ENCODE peak calls at places on chromosomes 4 and X, in ten cellular contexts. P is spleen, I is Caco-2, A is ascending aorta, Y is PC-3, S is SK-N-SH, C is fibroblast of lung, G is pancreas, F is lower lobe of right lung, W is OCI-LY7. Q is an unnamed sample.

GRCh38 chrX:102720237-102721168 is at the start of gene GPRASP3:
- DNase-seq in F (peak; percentile 86), Y (no peak), G (peak; percentile 82), C (peak; percentile 82), A (peak; percentile 24), S (peak; percentile 73), P (peak; percentile 93), I (peak; percentile 73), W (no peak), Q (peak; percentile 80)

GRCh38 chrX:83934220-83934619 is 73.3 kb downstream of the CYLC1 start:
- DNase-seq in S (no peak), F (no peak), A (no peak), I (no peak), C (no peak), P (no peak), W (no peak), G (no peak), Y (peak; percentile 42), Q (no peak)

GRCh38 chrX:75603833-75604232 is 81.0 kb upstream of the ZDHHC15 start:
- DNase-seq in W (peak; percentile 43), C (peak; percentile 18), Y (peak; percentile 43), I (no peak), F (no peak), P (no peak), S (peak; percentile 42), A (no peak), G (no peak), Q (no peak)

GRCh38 chr4:41587286-41587685 is 49.3 kb downstream of the LIMCH1 start:
- DNase-seq in C (no peak), P (no peak), A (no peak), G (no peak), W (no peak), S (no peak), F (no peak), Y (no peak), I (no peak), Q (no peak)

GRCh38 chr4:115781528-115782146 is 668.2 kb upstream of the NDST4 start:
- DNase-seq in A (no peak), S (no peak), P (no peak), G (no peak), W (peak; percentile 27), F (peak; percentile 16), Y (no peak), I (no peak), C (no peak), Q (no peak)

GRCh38 chr4:147801820-147802219 is 69.9 kb downstream of the ARHGAP10 start:
- DNase-seq in S (no peak), F (no peak), Y (no peak), P (no peak), W (no peak), A (no peak), I (no peak), C (no peak), G (no peak), Q (no peak)

GRCh38 chr4:6343950-6344408 is 74.3 kb downstream of the WFS1 start:
- DNase-seq in I (peak; percentile 62), G (no peak), F (peak; percentile 18), C (peak; percentile 63), P (peak; percentile 59), S (no peak), W (peak; percentile 30), A (no peak), Y (peak; percentile 85), Q (peak; percentile 45)

GRCh38 chrX:143437439-143437838 is 79.8 kb downstream of the SPANXN3 start:
- DNase-seq in W (peak; percentile 5), S (peak; percentile 6), Y (peak; percentile 60), F (no peak), G (no peak), P (no peak), C (no peak), A (no peak), I (no peak), Q (no peak)

GRCh38 chrX:19874391-19875050 is 12.9 kb downstream of the SH3KBP1 start:
- DNase-seq in I (no peak), A (no peak), G (no peak), F (no peak), C (no peak), P (no peak), Y (no peak), S (no peak), W (no peak), Q (no peak)

GRCh38 chrX:74449322-74449936 is 28.1 kb downstream of the SLC16A2 start:
- DNase-seq in F (no peak), C (no peak), I (no peak), W (no peak), G (no peak), S (no peak), P (no peak), A (no peak), Y (peak; percentile 85), Q (no peak)

GRCh38 chr4:184593461-184593860 is 55.8 kb downstream of the CASP3 start:
- DNase-seq in P (no peak), F (no peak), I (no peak), C (no peak), G (no peak), A (no peak), S (no peak), Y (no peak), W (no peak), Q (no peak)

DNA sequence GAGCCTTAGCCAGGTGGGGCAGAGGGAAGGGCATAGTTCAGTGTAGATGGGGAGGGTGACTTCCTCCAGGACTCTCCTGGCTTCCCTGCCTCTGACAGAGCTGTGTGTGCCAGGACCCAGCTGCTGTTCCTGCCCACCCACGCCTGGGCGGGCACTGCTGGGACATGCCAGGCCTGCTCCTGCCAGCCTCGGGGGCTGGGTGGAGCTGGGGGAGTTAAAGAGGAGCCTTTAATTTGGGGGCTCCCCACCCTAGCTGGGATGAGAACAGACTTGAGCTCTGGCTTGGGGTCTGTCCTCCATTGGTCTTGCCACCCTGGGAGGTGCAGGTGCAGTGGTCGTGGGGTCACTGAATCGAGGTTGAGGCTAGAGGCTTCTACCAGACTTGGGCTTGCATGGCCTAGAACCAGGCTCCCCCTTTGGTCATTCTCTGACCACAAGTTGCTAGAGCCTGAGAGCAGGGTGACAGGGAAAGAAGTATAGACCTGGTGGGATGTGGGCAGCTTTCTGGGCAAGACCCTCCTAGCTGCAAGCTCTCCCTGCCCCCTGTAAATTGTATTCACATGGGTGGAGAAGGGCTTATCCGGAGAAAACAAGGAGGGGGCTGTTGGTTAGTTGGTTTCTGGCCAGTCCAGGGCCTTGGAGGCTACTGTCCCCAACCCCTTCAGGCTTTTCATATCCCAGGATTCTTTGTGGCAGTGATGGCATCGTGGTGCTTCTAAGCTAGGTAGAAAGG is 5.7 kb downstream of the EFNB1 start:
- DNase-seq in S (no peak), Y (no peak), C (no peak), W (no peak), G (peak; percentile 4), F (no peak), A (no peak), I (no peak), P (no peak), Q (peak; percentile 52)
- H3K4me1 ChIP-seq in S (peaks cover 10% of the 10 kb centered on the region), Y (peaks cover 23% of the 10 kb centered on the region), C (no peaks in the 10 kb centered on the region), W (peaks cover 4% of the 10 kb centered on the region), G (no peaks in the 10 kb centered on the region), F (no peaks in the 10 kb centered on the region), A (no peaks in the 10 kb centered on the region), I (no peaks in the 10 kb centered on the region), P (peaks cover 43% of the 10 kb centered on the region), Q (no peaks in the 10 kb centered on the region)

DNA sequence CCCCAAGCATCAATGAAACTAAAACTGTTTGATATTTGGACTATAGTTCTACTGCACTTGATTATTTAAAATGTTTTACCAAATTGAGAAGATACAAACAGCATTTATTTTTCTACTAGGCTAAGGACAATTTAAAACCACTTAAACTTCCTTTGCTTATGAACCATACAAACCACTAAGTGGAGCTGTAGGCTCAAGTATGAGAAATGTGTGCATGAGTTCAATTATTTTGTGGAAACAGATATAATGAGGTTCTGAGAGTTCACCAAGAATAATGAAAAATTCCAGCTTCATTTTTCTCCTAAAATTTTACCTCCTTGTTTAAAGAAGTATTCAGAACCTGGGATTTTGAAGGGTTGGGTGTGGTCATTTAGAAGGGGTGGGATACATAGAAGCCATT is 63.1 kb downstream of the SERPINA7 start:
- DNase-seq in G (no peak), S (no peak), P (no peak), A (no peak), Y (peak; percentile 50), W (no peak), C (peak; percentile 21), I (no peak), F (no peak), Q (no peak)
- TF ChIP-seq CTCF in G (no peak), S (peak; percentile 41), P (no peak), A (no peak), Y (peak; percentile 65), W (peak; percentile 33), C (no peak), I (peak; percentile 0), F (no peak), Q (peak; percentile 49)

DNA sequence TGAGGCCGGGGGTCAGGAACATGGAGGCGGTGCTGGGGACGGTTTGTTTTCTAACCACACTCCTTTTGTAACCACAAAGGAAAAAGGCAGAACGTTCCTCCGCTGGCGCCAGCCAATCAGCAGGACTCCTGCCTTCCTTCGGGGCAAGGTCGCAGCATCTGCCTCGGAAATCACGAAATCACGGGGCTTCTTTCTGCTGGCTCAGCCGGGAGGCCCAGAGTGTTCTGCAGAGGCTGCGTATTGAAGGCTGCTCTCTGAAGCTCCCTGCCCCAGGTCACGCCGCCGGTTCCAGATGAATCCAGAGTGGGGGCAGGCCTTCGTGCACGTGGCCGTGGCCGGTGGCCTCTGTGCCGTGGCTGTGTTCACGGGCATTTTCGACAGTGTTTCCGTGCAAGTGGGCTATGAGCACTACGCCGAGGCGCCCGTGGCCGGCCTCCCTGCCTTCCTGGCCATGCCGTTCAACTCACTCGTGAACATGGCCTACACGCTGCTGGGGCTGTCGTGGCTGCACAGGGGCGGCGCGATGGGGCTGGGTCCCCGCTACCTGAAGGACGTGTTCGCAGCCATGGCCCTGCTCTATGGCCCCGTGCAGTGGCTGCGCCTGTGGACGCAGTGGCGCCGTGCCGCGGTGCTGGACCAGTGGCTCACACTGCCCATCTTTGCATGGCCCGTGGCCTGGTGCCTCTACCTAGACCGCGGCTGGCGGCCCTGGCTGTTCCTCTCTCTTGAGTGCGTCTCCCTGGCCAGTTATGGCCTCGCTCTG is 9.4 kb downstream of the TMEM187 start:
- DNase-seq in I (no peak), Y (no peak), A (no peak), C (no peak), S (no peak), W (no peak), P (peak; percentile 89), F (peak; percentile 73), G (peak; percentile 50), Q (no peak)
- H3K4me1 ChIP-seq in I (no peaks in the 10 kb centered on the region), Y (no peaks in the 10 kb centered on the region), A (no peaks in the 10 kb centered on the region), C (no peaks in the 10 kb centered on the region), S (peaks cover 3% of the 10 kb centered on the region), W (peaks cover 11% of the 10 kb centered on the region), P (peaks cover 62% of the 10 kb centered on the region), F (peaks cover 13% of the 10 kb centered on the region), G (no peaks in the 10 kb centered on the region), Q (no peaks in the 10 kb centered on the region)

DNA sequence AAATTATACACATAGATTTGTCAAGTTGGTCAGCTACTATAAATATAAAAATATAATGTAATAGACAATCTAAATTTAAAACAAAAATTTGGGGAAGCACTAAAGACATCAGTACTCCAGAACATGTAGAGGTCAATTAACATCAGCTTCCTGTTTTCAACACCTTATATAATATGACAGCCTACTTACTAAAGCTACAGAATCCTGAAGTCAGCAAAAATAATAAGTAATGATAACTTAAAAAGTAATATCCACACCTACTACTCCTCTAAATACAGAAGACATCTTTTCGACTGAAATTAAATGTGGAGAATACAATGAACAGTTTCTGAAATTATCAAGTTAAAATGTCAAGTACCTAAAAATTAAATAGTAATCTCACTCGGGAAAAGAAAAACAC is 118.6 kb downstream of the LRBA start:
- DNase-seq in I (no peak), W (no peak), F (no peak), S (no peak), Y (no peak), C (no peak), P (no peak), G (no peak), A (no peak), Q (no peak)
- TF ChIP-seq CTCF in I (no peak), W (no peak), F (no peak), S (no peak), Y (no peak), C (no peak), P (no peak), G (no peak), A (no peak), Q (no peak)

Q was measured in right lobe of liver.